ENCODE peak calls at places on chromosomes 16 and 17, in four cellular contexts. Q, G, U and D are unnamed samples.

GRCh38 chr17:50147841-50148225 is 2.6 kb downstream of the PPP1R9B start:
- DNase-seq in Q (peak; percentile 77), G (no peak), U (no peak), D (no peak)

GRCh38 chr17:73524941-73525679 is 119.1 kb downstream of the SDK2 start:
- DNase-seq in Q (no peak), U (no peak), G (no peak), D (no peak)

GRCh38 chr16:47987136-47987535 is 168.7 kb downstream of the ABCC12 start:
- DNase-seq in Q (no peak), G (no peak), U (no peak), D (no peak)

GRCh38 chr17:35866356-35866950 is 2.2 kb downstream of the HEATR9 start:
- DNase-seq in Q (no peak), U (no peak), G (no peak), D (no peak)

GRCh38 chr16:64428463-64428862 is 693.4 kb downstream of the CDH11 start:
- DNase-seq in U (no peak), Q (no peak), G (no peak), D (no peak)

GRCh38 chr17:58344047-58344790 is 7.8 kb downstream of the SUPT4H1 start:
- DNase-seq in Q (no peak), G (no peak), U (peak; percentile 64), D (no peak)

GRCh38 chr16:83513006-83513755 is 294.6 kb upstream of the HSBP1 start:
- DNase-seq in Q (no peak), U (no peak), G (no peak), D (no peak)

GRCh38 chr16:7614022-7614795 is 281.6 kb downstream of the RBFOX1 start:
- DNase-seq in U (no peak), G (no peak), Q (no peak), D (no peak)

GRCh38 chr16:67884-68789 is 4.3 kb downstream of the RHBDF1 start:
- DNase-seq in Q (no peak), U (no peak), G (no peak), D (no peak)

GRCh38 chr17:64230551-64231408 is 32.3 kb downstream of the TEX2 start:
- DNase-seq in G (no peak), U (no peak), Q (no peak), D (no peak)

GRCh38 chr17:45934044-45934979 is 40.0 kb downstream of the MAPT start:
- DNase-seq in G (no peak), U (no peak), Q (no peak), D (no peak)